ENCODE peak calls at places on chromosomes 1 and 21, in four cellular contexts. U, S, Z and Q are unnamed samples.

GRCh38 chr1:230394134-230394533 is 32.0 kb downstream of the PGBD5 start:
- DNase-seq in U (no peak), S (no peak), Z (no peak), Q (no peak)

GRCh38 chr1:29708818-29709710 is 472.7 kb downstream of the PTPRU start:
- DNase-seq in U (no peak), S (no peak), Z (no peak), Q (no peak)

GRCh38 chr1:73604739-73605138 is 593.2 kb downstream of the LRRIQ3 start:
- DNase-seq in U (no peak), S (no peak), Z (no peak), Q (peak)

GRCh38 chr1:26353976-26354820 is at the start of gene CRYBG2:
- DNase-seq in U (no peak), S (no peak), Z (no peak), Q (peak)

GRCh38 chr1:225763815-225764548 is 13.6 kb upstream of the SRP9 start:
- DNase-seq in U (no peak), S (no peak), Z (no peak), Q (no peak)

GRCh38 chr1:24503003-24503751 is 541 bp downstream of the RCAN3 start:
- DNase-seq in U (no peak), S (peak), Z (no peak), Q (no peak)

GRCh38 chr1:204992499-204992898 is 50.5 kb upstream of the CNTN2 start:
- DNase-seq in U (no peak), S (peak), Z (peak), Q (no peak)

GRCh38 chr21:44874240-44874496 is 678 bp upstream of the PTTG1IP start:
- DNase-seq in U (no peak), S (no peak), Z (no peak), Q (no peak)

GRCh38 chr1:27145934-27146354 is 9.0 kb downstream of the SLC9A1 start:
- DNase-seq in U (peak), S (no peak), Z (no peak), Q (no peak)

GRCh38 chr1:48568501-48568900 is 96.5 kb upstream of the SPATA6 start:
- DNase-seq in U (no peak), S (no peak), Z (no peak), Q (no peak)

GRCh38 chr1:167207940-167208623 is 12.6 kb upstream of the POU2F1 start:
- DNase-seq in U (no peak), S (no peak), Z (no peak), Q (no peak)